ENCODE peak calls at places on chromosomes 13 and 19, in nine cellular contexts. B is endodermal cell; V is tibial nerve; M is suprapubic skin; G is uterus; R is fibroblast of mammary gland; Y is CD4-positive, alpha-beta T cell; E is activated CD8-positive, alpha-beta T cell treated with anti-CD3 and anti-CD28 coated beads for 36 hours; Q is lung. N is an unnamed sample.

GRCh38 chr19:2782936-2783780 is at the start of gene SGTA:
- DNase-seq in B (peak), V (peak), M (peak), G (peak), R (peak), Y (peak), E (peak), Q (peak), N (peak)

GRCh38 chr19:56601375-56601774 is 6.3 kb downstream of the ZNF71 start:
- DNase-seq in B (no peak), V (no peak), M (no peak), G (no peak), R (peak), Y (no peak), E (no peak), Q (no peak), N (no peak)

GRCh38 chr13:85896516-85897450 is 97.6 kb upstream of the SLITRK6 start:
- DNase-seq in B (peak), V (no peak), M (no peak), G (no peak), R (no peak), Y (no peak), E (no peak), Q (no peak), N (no peak)

GRCh38 chr19:38500450-38500849 is 67.0 kb downstream of the RYR1 start:
- DNase-seq in B (no peak), V (no peak), M (no peak), G (no peak), R (no peak), Y (no peak), E (no peak), Q (no peak), N (no peak)

GRCh38 chr19:984165-984967 is at the start of gene WDR18:
- DNase-seq in B (peak), V (peak), M (peak), G (peak), R (peak), Y (peak), E (peak), Q (peak), N (peak)

GRCh38 chr13:49374585-49375290 is 69.1 kb downstream of the CAB39L start:
- DNase-seq in B (no peak), V (no peak), M (no peak), G (no peak), R (peak), Y (no peak), E (no peak), Q (no peak), N (peak)

GRCh38 chr19:3270908-3271307 is 46.4 kb downstream of the CELF5 start:
- DNase-seq in B (peak), V (no peak), M (no peak), G (no peak), R (peak), Y (peak), E (peak), Q (no peak), N (no peak)

GRCh38 chr13:84136582-84136981 is 254.3 kb upstream of the SLITRK1 start:
- DNase-seq in B (no peak), V (no peak), M (no peak), G (no peak), R (no peak), Y (no peak), E (no peak), Q (no peak), N (no peak)

GRCh38 chr13:36006347-36006746 is 124.8 kb downstream of the DCLK1 start:
- DNase-seq in B (no peak), V (no peak), M (no peak), G (no peak), R (peak), Y (no peak), E (no peak), Q (peak), N (no peak)

GRCh38 chr19:14407889-14408640 is 11.1 kb downstream of the DDX39A start:
- DNase-seq in B (no peak), V (no peak), M (no peak), G (no peak), R (no peak), Y (no peak), E (no peak), Q (no peak), N (no peak)

GRCh38 chr13:106473174-106473573 is 62.3 kb downstream of the EFNB2 start:
- DNase-seq in B (no peak), V (no peak), M (no peak), G (no peak), R (no peak), Y (no peak), E (no peak), Q (no peak), N (no peak)

GRCh38 chr19:2491130-2491801 is 15.3 kb downstream of the GADD45B start:
- DNase-seq in B (no peak), V (no peak), M (peak), G (peak), R (peak), Y (no peak), E (no peak), Q (peak), N (no peak)

GRCh38 chr19:9818734-9819589 is at the start of gene FBXL12:
- DNase-seq in B (peak), V (peak), M (peak), G (peak), R (peak), Y (peak), E (peak), Q (peak), N (peak)

GRCh38 chr13:79867248-79867647 is 386.3 kb downstream of the NDFIP2 start:
- DNase-seq in B (no peak), V (no peak), M (no peak), G (no peak), R (no peak), Y (no peak), E (no peak), Q (no peak), N (no peak)

GRCh38 chr13:108322206-108322824 is 52.8 kb downstream of the TNFSF13B start:
- DNase-seq in B (no peak), V (no peak), M (no peak), G (no peak), R (peak), Y (no peak), E (no peak), Q (no peak), N (peak)

GRCh38 chr19:609001-609340 is 19.3 kb downstream of the HCN2 start:
- DNase-seq in B (no peak), V (no peak), M (no peak), G (no peak), R (no peak), Y (no peak), E (no peak), Q (no peak), N (no peak)

GRCh38 chr13:26458196-26458734 is 99.2 kb upstream of the WASF3 start:
- DNase-seq in B (no peak), V (no peak), M (no peak), G (no peak), R (no peak), Y (no peak), E (no peak), Q (no peak), N (no peak)

GRCh38 chr19:44758596-44758995 is 10.1 kb downstream of the BCL3 start:
- DNase-seq in B (peak), V (no peak), M (no peak), G (peak), R (no peak), Y (no peak), E (no peak), Q (no peak), N (no peak)

GRCh38 chr13:23470706-23471610 is 37.5 kb upstream of the SACS start:
- DNase-seq in B (no peak), V (no peak), M (no peak), G (no peak), R (no peak), Y (no peak), E (no peak), Q (no peak), N (no peak)

GRCh38 chr13:40377783-40378182 is 288.7 kb downstream of the FOXO1 start:
- DNase-seq in B (no peak), V (no peak), M (no peak), G (peak), R (peak), Y (no peak), E (peak), Q (no peak), N (no peak)

GRCh38 chr13:65932013-65932412 is 1298.1 kb downstream of the PCDH9 start:
- DNase-seq in B (no peak), V (no peak), M (no peak), G (no peak), R (no peak), Y (no peak), E (no peak), Q (no peak), N (no peak)

GRCh38 chr13:111508902-111509509 is 188.6 kb downstream of the TEX29 start:
- DNase-seq in B (no peak), V (no peak), M (no peak), G (no peak), R (no peak), Y (no peak), E (no peak), Q (no peak), N (no peak)

GRCh38 chr19:11204943-11205349 is 7.6 kb upstream of the KANK2 start:
- DNase-seq in B (no peak), V (no peak), M (no peak), G (peak), R (no peak), Y (no peak), E (no peak), Q (no peak), N (no peak)

GRCh38 chr19:48329167-48329891 is 4.0 kb downstream of the EMP3 start:
- DNase-seq in B (peak), V (no peak), M (no peak), G (peak), R (peak), Y (peak), E (peak), Q (no peak), N (no peak)

GRCh38 chr13:67574320-67575233 is 344.4 kb upstream of the PCDH9 start:
- DNase-seq in B (no peak), V (no peak), M (no peak), G (no peak), R (peak), Y (no peak), E (no peak), Q (no peak), N (no peak)

GRCh38 chr13:110301606-110302131 is 5.3 kb downstream of the COL4A1 start:
- DNase-seq in B (peak), V (no peak), M (no peak), G (peak), R (peak), Y (no peak), E (no peak), Q (no peak), N (no peak)

GRCh38 chr13:31261241-31261640 is 61.5 kb downstream of the B3GLCT start:
- DNase-seq in B (no peak), V (no peak), M (no peak), G (no peak), R (no peak), Y (no peak), E (no peak), Q (no peak), N (no peak)

GRCh38 chr13:111531505-111531904 is 211.1 kb downstream of the TEX29 start:
- DNase-seq in B (no peak), V (no peak), M (no peak), G (no peak), R (peak), Y (no peak), E (no peak), Q (no peak), N (no peak)

GRCh38 chr13:27374126-27374613 is 50.2 kb upstream of the GTF3A start:
- DNase-seq in B (no peak), V (no peak), M (no peak), G (no peak), R (peak), Y (no peak), E (no peak), Q (no peak), N (no peak)

GRCh38 chr13:72536668-72537399 is 190.6 kb downstream of the MZT1 start:
- DNase-seq in B (no peak), V (no peak), M (no peak), G (no peak), R (no peak), Y (no peak), E (no peak), Q (no peak), N (no peak)

GRCh38 chr13:106275441-106276032 is 259.9 kb downstream of the EFNB2 start:
- DNase-seq in B (no peak), V (no peak), M (no peak), G (no peak), R (no peak), Y (no peak), E (no peak), Q (no peak), N (no peak)

GRCh38 chr19:42794751-42795150 is 29.3 kb upstream of the PSG8 start:
- DNase-seq in B (no peak), V (no peak), M (no peak), G (no peak), R (no peak), Y (no peak), E (no peak), Q (no peak), N (no peak)

GRCh38 chr13:104253063-104253680 is 1187.0 kb upstream of the SLC10A2 start:
- DNase-seq in B (no peak), V (no peak), M (no peak), G (no peak), R (no peak), Y (no peak), E (no peak), Q (no peak), N (no peak)

GRCh38 chr19:49614096-49614857 is 23.3 kb downstream of the PRR12 start:
- DNase-seq in B (no peak), V (no peak), M (no peak), G (no peak), R (peak), Y (no peak), E (peak), Q (no peak), N (no peak)
- TF ChIP-seq CTCF in B (no peak), V (no peak), M (no peak), G (no peak), R (no peak), Y (no peak), E (no peak), Q (no peak), N (no peak)

GRCh38 chr13:94552095-94552494 is 43.9 kb downstream of the TGDS start:
- DNase-seq in B (no peak), V (no peak), M (no peak), G (no peak), R (no peak), Y (no peak), E (no peak), Q (no peak), N (no peak)

GRCh38 chr13:94546071-94546839 is 49.7 kb downstream of the TGDS start:
- DNase-seq in B (peak), V (no peak), M (no peak), G (no peak), R (no peak), Y (no peak), E (no peak), Q (no peak), N (no peak)

GRCh38 chr13:94550030-94550738 is 45.8 kb downstream of the TGDS start:
- DNase-seq in B (no peak), V (no peak), M (no peak), G (peak), R (peak), Y (no peak), E (no peak), Q (peak), N (no peak)

GRCh38 chr13:94549241-94550029 is 46.5 kb downstream of the TGDS start:
- DNase-seq in B (peak), V (peak), M (peak), G (peak), R (peak), Y (peak), E (peak), Q (peak), N (peak)

GRCh38 chr13:94548382-94549240 is 47.3 kb downstream of the TGDS start:
- DNase-seq in B (peak), V (peak), M (peak), G (peak), R (peak), Y (peak), E (peak), Q (no peak), N (peak)
- TF ChIP-seq CTCF in B (peak), V (no peak), M (no peak), G (peak), R (peak), Y (no peak), E (no peak), Q (no peak), N (no peak)

DNA sequence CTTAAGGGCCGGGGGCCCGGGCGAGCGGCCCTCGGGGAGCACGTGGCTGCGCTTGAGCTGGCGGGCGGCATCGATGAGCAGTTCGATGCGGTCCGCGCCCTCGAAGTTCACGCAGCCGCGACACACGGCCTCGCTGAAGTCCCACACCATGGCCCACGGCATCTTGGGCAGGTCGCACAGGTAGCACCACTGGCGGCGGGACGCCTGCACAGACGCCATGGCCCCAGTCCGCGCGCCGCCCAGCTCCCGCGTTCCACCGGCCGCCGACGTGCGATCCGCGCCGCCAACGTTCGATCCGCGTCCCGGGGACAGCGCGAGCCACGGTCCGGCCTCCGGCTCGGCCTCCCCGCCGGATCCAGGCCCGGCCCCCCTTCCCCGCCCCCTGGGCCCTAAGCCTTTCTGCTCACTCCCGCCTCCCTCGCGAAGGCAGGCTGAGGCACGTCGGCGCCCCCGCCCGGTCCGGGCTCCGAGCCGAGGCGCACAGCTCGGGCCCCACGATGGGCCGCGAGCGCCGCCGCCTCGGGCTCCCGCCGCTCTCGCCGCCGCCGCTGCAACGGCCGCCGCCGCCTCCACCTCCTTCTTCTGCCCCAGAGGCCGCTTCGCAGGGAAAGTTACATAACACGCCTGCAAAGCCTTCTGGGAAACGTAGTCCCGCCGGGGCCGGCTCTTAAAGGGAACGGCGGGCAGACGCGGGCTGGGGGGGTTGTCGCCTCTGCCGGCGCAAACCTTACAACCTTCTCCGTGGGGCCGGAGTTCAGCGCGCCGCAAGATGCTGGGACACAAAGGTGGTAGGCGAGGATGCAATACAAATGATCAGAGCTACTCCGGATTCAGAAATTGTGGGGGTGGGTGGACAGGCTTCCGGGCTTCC is at the start of gene IRF2BP1:
- DNase-seq in B (peak), V (peak), M (peak), G (peak), R (peak), Y (peak), E (peak), Q (peak), N (peak)
- TF ChIP-seq CTCF in B (no peak), V (no peak), M (no peak), G (no peak), R (no peak), Y (no peak), E (no peak), Q (peak), N (peak)

GRCh38 chr19:51366999-51367564 is 894 bp upstream of the ETFB start:
- DNase-seq in B (no peak), V (no peak), M (peak), G (no peak), R (no peak), Y (peak), E (peak), Q (peak), N (no peak)

GRCh38 chr19:51365211-51366049 is 758 bp downstream of the ETFB start:
- DNase-seq in B (peak), V (no peak), M (no peak), G (peak), R (peak), Y (no peak), E (peak), Q (no peak), N (no peak)

GRCh38 chr19:51367565-51368365 is 1.0 kb downstream of the CLDND2 start:
- DNase-seq in B (peak), V (peak), M (peak), G (peak), R (peak), Y (peak), E (peak), Q (peak), N (peak)

GRCh38 chr19:51364200-51365106 is 1.7 kb downstream of the ETFB start:
- DNase-seq in B (no peak), V (no peak), M (no peak), G (no peak), R (peak), Y (no peak), E (no peak), Q (no peak), N (no peak)

GRCh38 chr19:51366050-51366998 is at the start of gene ETFB:
- DNase-seq in B (peak), V (peak), M (peak), G (peak), R (peak), Y (peak), E (peak), Q (peak), N (peak)
- TF ChIP-seq CTCF in B (no peak), V (no peak), M (no peak), G (no peak), R (no peak), Y (no peak), E (no peak), Q (no peak), N (no peak)

GRCh38 chr19:5665781-5666513 is 14.4 kb downstream of the MICOS13 start:
- DNase-seq in B (no peak), V (no peak), M (no peak), G (no peak), R (peak), Y (no peak), E (no peak), Q (no peak), N (no peak)
- TF ChIP-seq CTCF in B (peak), V (no peak), M (no peak), G (no peak), R (peak), Y (no peak), E (no peak), Q (no peak), N (no peak)

DNA sequence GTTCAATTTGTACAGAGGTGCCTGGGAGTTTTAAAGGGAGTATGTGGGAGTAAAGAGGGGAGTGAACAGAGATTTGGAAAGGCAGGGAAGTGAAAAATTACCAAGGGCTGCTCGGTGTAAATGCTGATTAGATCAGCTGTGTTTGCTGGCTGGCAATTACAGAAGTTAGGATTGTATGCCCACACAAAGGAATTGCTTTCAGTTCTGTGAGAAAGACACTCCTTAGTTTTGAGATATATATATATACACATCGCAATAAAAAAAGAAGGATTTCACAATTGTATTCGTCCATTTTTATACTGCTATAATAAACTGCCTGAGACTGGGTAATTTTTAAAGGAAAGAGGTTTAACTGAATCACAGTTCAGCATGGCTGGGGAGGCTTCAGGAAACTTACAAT is 196.3 kb downstream of the SLITRK5 start:
- DNase-seq in B (no peak), V (no peak), M (no peak), G (no peak), R (no peak), Y (no peak), E (no peak), Q (no peak), N (no peak)
- TF ChIP-seq CTCF in B (no peak), V (no peak), M (no peak), G (no peak), R (no peak), Y (no peak), E (no peak), Q (no peak), N (no peak)

GRCh38 chr13:45683701-45684100 is 18.4 kb upstream of the CBY2 start:
- DNase-seq in B (peak), V (no peak), M (no peak), G (no peak), R (no peak), Y (no peak), E (no peak), Q (no peak), N (no peak)
- TF ChIP-seq CTCF in B (peak), V (no peak), M (no peak), G (no peak), R (no peak), Y (peak), E (no peak), Q (no peak), N (no peak)

GRCh38 chr13:96963786-96964475 is 30.3 kb downstream of the OXGR1 start:
- DNase-seq in B (no peak), V (no peak), M (no peak), G (no peak), R (no peak), Y (no peak), E (no peak), Q (no peak), N (no peak)

GRCh38 chr13:96966415-96967102 is 27.7 kb downstream of the OXGR1 start:
- DNase-seq in B (no peak), V (no peak), M (no peak), G (no peak), R (no peak), Y (no peak), E (no peak), Q (no peak), N (no peak)

GRCh38 chr13:96968027-96968426 is 26.2 kb downstream of the OXGR1 start:
- DNase-seq in B (no peak), V (no peak), M (no peak), G (no peak), R (no peak), Y (no peak), E (peak), Q (no peak), N (no peak)

GRCh38 chr13:96967248-96967745 is 27.0 kb downstream of the OXGR1 start:
- DNase-seq in B (peak), V (no peak), M (no peak), G (no peak), R (no peak), Y (no peak), E (no peak), Q (no peak), N (no peak)
- TF ChIP-seq CTCF in B (peak), V (no peak), M (no peak), G (no peak), R (peak), Y (no peak), E (no peak), Q (no peak), N (no peak)